ENCODE peak calls at places on chromosome 13, in nine cellular contexts. Y is tibial artery; D is psoas muscle; R is stimulated activated CD4-positive, alpha-beta T cell treated with anti-CD3 and anti-CD28 coated beads, Interleukin-4, amount 100 ng/mL, for 4 hours; K is GM06990; A is activated CD4-positive, CD25-positive, alpha-beta regulatory T cell; N is activated gamma-delta T cell treated with Interleukin-2 at 50 U/mL for 16 hours; F is stimulated activated CD8-positive, alpha-beta memory T cell treated with anti-CD3 and anti-CD28 coated beads, Interleukin-15, amount 100 ng/mL, for 1 hour; T is AG10803. B is an unnamed sample.

GRCh38 chr13:108220042-108220441 is 1.9 kb downstream of the ABHD13 start:
- DNase-seq in D (no peak), Y (no peak), N (peak), F (no peak), T (no peak), A (no peak), R (no peak), K (no peak), B (no peak)

GRCh38 chr13:73602295-73602694 is 531.9 kb downstream of the KLF12 start:
- DNase-seq in D (no peak), N (no peak), T (no peak), F (no peak), A (no peak), K (no peak), Y (no peak), R (no peak), B (no peak)

GRCh38 chr13:27006519-27007161 is 165.0 kb downstream of the USP12 start:
- DNase-seq in D (no peak), K (no peak), Y (no peak), T (peak), R (no peak), N (no peak), F (no peak), A (no peak), B (no peak)

GRCh38 chr13:101449971-101450748 is 2.3 kb upstream of the ITGBL1 start:
- DNase-seq in F (no peak), D (no peak), A (no peak), K (no peak), Y (no peak), R (no peak), T (peak), N (no peak), B (peak)

GRCh38 chr13:20980420-20980819 is 77.9 kb upstream of the XPO4 start:
- DNase-seq in Y (no peak), A (no peak), F (no peak), K (no peak), N (no peak), R (no peak), D (no peak), T (no peak), B (no peak)

GRCh38 chr13:84443463-84443862 is 561.2 kb upstream of the SLITRK1 start:
- DNase-seq in D (no peak), Y (no peak), T (no peak), R (no peak), N (no peak), K (no peak), F (no peak), A (no peak), B (no peak)

GRCh38 chr13:24802074-24802473 is 38.1 kb downstream of the RNF17 start:
- DNase-seq in T (peak), N (no peak), K (no peak), A (no peak), R (no peak), D (no peak), Y (no peak), F (no peak), B (peak)

GRCh38 chr13:21465710-21466160 is 6.6 kb upstream of the ZDHHC20 start:
- DNase-seq in A (no peak), R (no peak), Y (no peak), N (no peak), K (no peak), F (no peak), T (no peak), D (no peak), B (no peak)

GRCh38 chr13:84439108-84439507 is 556.8 kb upstream of the SLITRK1 start:
- DNase-seq in D (no peak), N (no peak), K (no peak), T (peak), F (no peak), Y (no peak), A (no peak), R (no peak), B (no peak)

GRCh38 chr13:72864142-72865035 is 82.5 kb downstream of the PIBF1 start:
- DNase-seq in F (no peak), N (no peak), T (peak), Y (no peak), K (peak), D (no peak), A (no peak), R (no peak), B (no peak)

GRCh38 chr13:27405521-27406134 is 18.8 kb upstream of the GTF3A start:
- DNase-seq in N (no peak), F (no peak), K (no peak), T (no peak), Y (no peak), R (no peak), D (no peak), A (no peak), B (no peak)

GRCh38 chr13:102721800-102722231 is 27.0 kb upstream of the METTL21C start:
- DNase-seq in N (no peak), A (no peak), K (no peak), F (no peak), R (no peak), T (peak), Y (no peak), D (peak), B (no peak)

GRCh38 chr13:30976041-30976440 is 43.6 kb downstream of the TEX26 start:
- DNase-seq in D (no peak), A (no peak), T (no peak), R (no peak), F (no peak), K (no peak), N (no peak), Y (no peak), B (no peak)

GRCh38 chr13:77986699-77987098 is 68.1 kb upstream of the EDNRB start:
- DNase-seq in T (no peak), D (no peak), F (no peak), Y (no peak), N (no peak), K (no peak), A (no peak), R (no peak), B (no peak)

GRCh38 chr13:20190481-20191310 is 2.0 kb downstream of the GJB2 start:
- DNase-seq in F (no peak), K (no peak), N (no peak), T (peak), A (no peak), Y (no peak), R (no peak), D (no peak), B (peak)

GRCh38 chr13:36421447-36421846 is 10.8 kb upstream of the CCNA1 start:
- DNase-seq in R (no peak), Y (no peak), A (no peak), D (no peak), N (no peak), F (no peak), K (no peak), T (peak), B (no peak)

GRCh38 chr13:45564108-45564507 is 51.4 kb downstream of the ERICH6B start:
- DNase-seq in A (no peak), N (no peak), D (no peak), K (no peak), T (peak), R (no peak), F (no peak), Y (no peak), B (peak)

GRCh38 chr13:26230703-26231102 is 8.6 kb upstream of the RNF6 start:
- DNase-seq in T (no peak), K (no peak), R (no peak), A (no peak), F (no peak), Y (no peak), D (no peak), N (no peak), B (no peak)

GRCh38 chr13:74251778-74252519 is 117.7 kb upstream of the KLF12 start:
- DNase-seq in K (no peak), N (peak), A (no peak), D (peak), Y (no peak), T (peak), F (no peak), R (no peak), B (no peak)

GRCh38 chr13:28268800-28269223 is 130.5 kb downstream of the PAN3 start:
- DNase-seq in Y (no peak), K (peak), A (no peak), F (no peak), R (no peak), N (no peak), T (no peak), D (no peak), B (no peak)

GRCh38 chr13:114131581-114132418 is 623 bp downstream of the RASA3 start:
- DNase-seq in D (peak), R (peak), N (no peak), F (no peak), A (no peak), Y (no peak), T (peak), K (peak), B (no peak)

GRCh38 chr13:36975172-36975571 is 24.0 kb downstream of the ALG5 start:
- DNase-seq in A (no peak), D (no peak), K (no peak), F (no peak), N (no peak), T (no peak), Y (no peak), R (no peak), B (no peak)

GRCh38 chr13:39929583-39929982 is 274.1 kb downstream of the COG6 start:
- DNase-seq in Y (no peak), R (no peak), D (no peak), K (no peak), T (no peak), N (no peak), A (no peak), F (no peak), B (no peak)

B was measured in SJSA1.